ENCODE peak calls at places on chromosomes 3 and 15, in four cellular contexts. C is IMR-90, G is A549, B is tibial nerve. Q is an unnamed sample.

GRCh38 chr3:23805881-23806321 is at the start of gene UBE2E1:
- DNase-seq in C (peak), G (peak), B (peak), Q (peak)

GRCh38 chr3:182389041-182389815 is 404.1 kb upstream of the ATP11B start:
- DNase-seq in C (no peak), G (no peak), B (no peak), Q (no peak)

GRCh38 chr3:105523496-105523895 is 156.8 kb downstream of the ALCAM start:
- DNase-seq in C (peak), G (no peak), B (no peak), Q (no peak)

GRCh38 chr3:14242490-14243311 is 64.1 kb downstream of the LSM3 start:
- DNase-seq in C (no peak), G (no peak), B (no peak), Q (no peak)

GRCh38 chr3:16365454-16366128 is 100.6 kb downstream of the OXNAD1 start:
- DNase-seq in C (no peak), G (no peak), B (no peak), Q (no peak)

GRCh38 chr15:98169551-98169950 is 209.0 kb downstream of the ARRDC4 start:
- DNase-seq in C (no peak), G (no peak), B (no peak), Q (no peak)

GRCh38 chr15:79629687-79630086 is 197.6 kb downstream of the MINAR1 start:
- DNase-seq in C (peak), G (no peak), B (no peak), Q (no peak)

GRCh38 chr15:69749797-69750196 is 297.2 kb downstream of the RPLP1 start:
- DNase-seq in C (no peak), G (peak), B (no peak), Q (peak)

GRCh38 chr3:131218196-131218595 is 163.4 kb upstream of the NUDT16 start:
- DNase-seq in C (peak), G (no peak), B (no peak), Q (no peak)

GRCh38 chr3:114241259-114241658 is 3.9 kb upstream of the ZNF80 start:
- DNase-seq in C (no peak), G (no peak), B (no peak), Q (no peak)

GRCh38 chr3:136624381-136624780 is 127.8 kb downstream of the STAG1 start:
- DNase-seq in C (no peak), G (no peak), B (no peak), Q (no peak)

GRCh38 chr15:52295421-52295991 is at the start of gene MYO5C:
- DNase-seq in C (no peak), G (peak), B (peak), Q (no peak)

GRCh38 chr3:173911446-173911845 is 513.9 kb downstream of the NLGN1 start:
- DNase-seq in C (no peak), G (no peak), B (no peak), Q (no peak)

GRCh38 chr3:42501681-42502428 is 588 bp upstream of the VIPR1 start:
- DNase-seq in C (peak), G (peak), B (no peak), Q (peak)

GRCh38 chr15:60572462-60573214 is 93.7 kb upstream of the ICE2 start:
- DNase-seq in C (no peak), G (no peak), B (no peak), Q (no peak)

GRCh38 chr15:25850154-25851111 is 12.7 kb downstream of the ATP10A start:
- DNase-seq in C (peak), G (peak), B (peak), Q (no peak)

GRCh38 chr3:119508172-119508845 is 10.0 kb downstream of the TIMMDC1 start:
- DNase-seq in C (no peak), G (no peak), B (no peak), Q (peak)

GRCh38 chr3:124363451-124363850 is 366.8 kb upstream of the UMPS start:
- DNase-seq in C (peak), G (no peak), B (no peak), Q (no peak)

GRCh38 chr3:9815986-9816385 is 5.9 kb downstream of the TTLL3 start:
- DNase-seq in C (no peak), G (no peak), B (no peak), Q (no peak)

GRCh38 chr3:9820543-9820942 is 10.5 kb downstream of the TTLL3 start:
- DNase-seq in C (no peak), G (no peak), B (no peak), Q (no peak)

GRCh38 chr3:9820944-9821343 is 10.9 kb downstream of the TTLL3 start:
- DNase-seq in C (peak), G (peak), B (no peak), Q (peak)

GRCh38 chr3:9818666-9819335 is 8.7 kb downstream of the TTLL3 start:
- DNase-seq in C (no peak), G (no peak), B (no peak), Q (no peak)

GRCh38 chr3:9817437-9817836 is 7.4 kb downstream of the TTLL3 start:
- DNase-seq in C (no peak), G (no peak), B (no peak), Q (no peak)
- TF ChIP-seq POLR2A in C (no peak), G (no peak), B (no peak), Q (no peak)

GRCh38 chr3:58063424-58063823 is 55.2 kb downstream of the FLNB start:
- DNase-seq in C (peak), G (no peak), B (peak), Q (peak)

GRCh38 chr3:58058654-58059263 is 50.5 kb downstream of the FLNB start:
- DNase-seq in C (peak), G (no peak), B (no peak), Q (no peak)

GRCh38 chr3:58063022-58063421 is 54.8 kb downstream of the FLNB start:
- DNase-seq in C (no peak), G (no peak), B (no peak), Q (no peak)

GRCh38 chr3:58062469-58062868 is 54.2 kb downstream of the FLNB start:
- DNase-seq in C (no peak), G (no peak), B (no peak), Q (no peak)

GRCh38 chr3:58059349-58060321 is 51.4 kb downstream of the FLNB start:
- DNase-seq in C (peak), G (peak), B (no peak), Q (peak)
- TF ChIP-seq POLR2A in C (peak), G (no peak), B (no peak), Q (peak)

GRCh38 chr15:43800286-43801136 is at the start of gene HYPK:
- DNase-seq in C (peak), G (peak), B (peak), Q (peak)
- TF ChIP-seq POLR2A in C (peak), G (peak), B (peak), Q (peak)

GRCh38 chr3:85142626-85143025 is 183.8 kb downstream of the CADM2 start:
- DNase-seq in C (no peak), G (no peak), B (no peak), Q (no peak)
- TF ChIP-seq POLR2A in C (no peak), G (no peak), B (no peak), Q (no peak)

DNA sequence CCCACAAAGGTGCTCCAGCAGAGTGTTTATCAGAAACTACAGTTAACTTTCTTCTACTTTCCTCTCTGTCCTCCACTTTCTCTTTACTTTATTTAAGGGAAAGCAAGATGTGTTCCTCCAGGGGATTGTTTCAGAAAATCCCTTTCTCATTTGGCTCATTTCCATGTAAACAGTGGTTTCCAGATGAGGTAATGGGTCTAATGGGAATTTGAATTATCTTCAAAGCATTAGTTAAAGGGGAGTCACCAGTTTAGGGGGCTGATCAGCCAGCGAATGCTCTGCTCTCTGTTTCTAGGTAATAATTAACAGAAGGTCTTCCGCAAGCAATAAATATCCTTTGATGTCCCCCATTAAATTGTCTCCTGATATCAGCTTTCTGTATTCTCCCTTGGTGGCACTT is 30.4 kb upstream of the ZNF639 start:
- DNase-seq in C (peak), G (no peak), B (no peak), Q (no peak)
- TF ChIP-seq POLR2A in C (no peak), G (no peak), B (no peak), Q (no peak)

Q was measured in erythroblast.